ENCODE peak calls at places on chromosomes 5 and 9, in six cellular contexts. J is stimulated activated CD8-positive, alpha-beta memory T cell treated with anti-CD3 and anti-CD28 coated beads, Interleukin-15, amount 100 ng/mL, for 24 hours; Y is amygdala; R is activated CD4-positive, CD25-positive, alpha-beta regulatory T cell treated with anti-CD3 and anti-CD28 coated beads, Interleukin-2, amount 50 U/mL, for 72 hours; A is SJSA1; K is CD4-positive, alpha-beta T cell. P is an unnamed sample.

GRCh38 chr9:128838338-128838737 is 8.7 kb upstream of the SPOUT1 start:
- DNase-seq in J (no peak), Y (no peak), R (no peak), A (no peak), K (no peak), P (no peak)

GRCh38 chr5:162196351-162196750 is 128.8 kb downstream of the GABRG2 start:
- DNase-seq in J (no peak), Y (no peak), R (no peak), A (no peak), K (no peak), P (no peak)

GRCh38 chr9:106704056-106704625 is 158.8 kb upstream of the ZNF462 start:
- DNase-seq in J (no peak), Y (no peak), R (no peak), A (no peak), K (no peak), P (no peak)

GRCh38 chr9:19701274-19701673 is 87.6 kb downstream of the SLC24A2 start:
- DNase-seq in J (no peak), Y (no peak), R (no peak), A (no peak), K (no peak), P (no peak)

GRCh38 chr9:70805953-70806352 is 315.5 kb downstream of the TRPM3 start:
- DNase-seq in J (no peak), Y (peak; percentile 55), R (no peak), A (no peak), K (no peak), P (no peak)

GRCh38 chr9:37559125-37559524 is 17.1 kb downstream of the FBXO10 start:
- DNase-seq in J (no peak), Y (no peak), R (no peak), A (no peak), K (no peak), P (no peak)

GRCh38 chr5:125198270-125198974 is 452.0 kb upstream of the ZNF608 start:
- DNase-seq in J (no peak), Y (peak; percentile 62), R (no peak), A (peak; percentile 70), K (no peak), P (peak; percentile 19)

GRCh38 chr5:83925321-83925877 is 204.7 kb upstream of the HAPLN1 start:
- DNase-seq in J (no peak), Y (no peak), R (no peak), A (peak; percentile 44), K (no peak), P (peak; percentile 91)

GRCh38 chr9:7879551-7880245 is 80.1 kb upstream of the DMAC1 start:
- DNase-seq in J (no peak), Y (no peak), R (no peak), A (no peak), K (no peak), P (peak; percentile 55)

P was measured in A172.